ENCODE peak calls at places on chromosomes 11 and 22, in four cellular contexts. One of them, this sample, is unnamed.

GRCh38 chr11:115920087-115920461 is 415.9 kb upstream of the CADM1 start:
- DNase-seq in IMR-90: peak
- DNase-seq in SK-N-SH: no peak
- DNase-seq in fibroblast of lung: peak
- DNase-seq in this sample: no peak

GRCh38 chr11:72583616-72584292 is 90.5 kb downstream of the PDE2A start:
- DNase-seq in fibroblast of lung: no peak
- DNase-seq in IMR-90: no peak
- DNase-seq in SK-N-SH: no peak
- DNase-seq in this sample: no peak

GRCh38 chr11:102319544-102319943 is 2.3 kb downstream of the BIRC3 start:
- DNase-seq in IMR-90: no peak
- DNase-seq in SK-N-SH: no peak
- DNase-seq in fibroblast of lung: no peak
- DNase-seq in this sample: no peak

GRCh38 chr11:8292351-8292750 is 28.7 kb upstream of the LMO1 start:
- DNase-seq in SK-N-SH: no peak
- DNase-seq in IMR-90: no peak
- DNase-seq in fibroblast of lung: no peak
- DNase-seq in this sample: no peak

GRCh38 chr11:45238724-45239123 is 47.4 kb downstream of the SYT13 start:
- DNase-seq in IMR-90: peak
- DNase-seq in SK-N-SH: no peak
- DNase-seq in fibroblast of lung: peak
- DNase-seq in this sample: no peak

GRCh38 chr22:39148727-39149535 is 3.5 kb downstream of the CBX7 start:
- DNase-seq in SK-N-SH: peak
- DNase-seq in IMR-90: no peak
- DNase-seq in fibroblast of lung: no peak
- DNase-seq in this sample: peak

GRCh38 chr22:47194476-47195155 is 432.2 kb downstream of the TBC1D22A start:
- DNase-seq in fibroblast of lung: no peak
- DNase-seq in SK-N-SH: peak
- DNase-seq in IMR-90: no peak
- DNase-seq in this sample: peak

GRCh38 chr11:46557684-46558151 is 36.1 kb downstream of the AMBRA1 start:
- DNase-seq in SK-N-SH: no peak
- DNase-seq in fibroblast of lung: peak
- DNase-seq in IMR-90: peak
- DNase-seq in this sample: peak

GRCh38 chr11:520428-521178 is 13.6 kb upstream of the RNH1 start:
- DNase-seq in fibroblast of lung: no peak
- DNase-seq in IMR-90: no peak
- DNase-seq in SK-N-SH: no peak
- DNase-seq in this sample: no peak

DNA sequence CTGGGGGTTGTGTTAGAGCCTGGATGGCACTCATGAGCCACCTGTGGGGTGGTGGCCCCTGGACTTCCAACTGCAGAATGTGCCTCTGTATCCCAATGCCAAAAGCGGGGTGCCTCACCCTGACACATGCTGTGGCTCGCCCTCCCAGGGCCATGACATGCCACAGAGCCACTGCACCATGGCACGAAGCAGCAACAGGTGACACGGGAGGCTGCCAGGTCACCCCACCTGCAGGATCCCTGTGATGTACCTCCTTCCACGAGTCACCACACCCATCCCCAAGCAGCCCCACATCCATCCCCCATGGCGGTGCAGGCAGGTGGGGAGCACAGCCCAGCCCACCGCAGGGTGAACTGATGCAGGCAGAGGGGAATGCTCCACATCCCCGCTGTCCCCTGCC is 14.8 kb downstream of the NECTIN1 start:
- DNase-seq in IMR-90: no peak
- DNase-seq in SK-N-SH: no peak
- DNase-seq in fibroblast of lung: no peak
- DNase-seq in this sample: no peak
- H3K9ac ChIP-seq in IMR-90: no peak
- H3K9ac ChIP-seq in SK-N-SH: no peak
- H3K9ac ChIP-seq in fibroblast of lung: no peak
- H3K9ac ChIP-seq in this sample: no peak

GRCh38 chr11:69308936-69309799 is 15.2 kb downstream of the MYEOV start:
- DNase-seq in SK-N-SH: peak
- DNase-seq in fibroblast of lung: no peak
- DNase-seq in IMR-90: no peak
- DNase-seq in this sample: peak

GRCh38 chr11:69310934-69311766 is 17.2 kb downstream of the MYEOV start:
- DNase-seq in IMR-90: no peak
- DNase-seq in fibroblast of lung: no peak
- DNase-seq in SK-N-SH: no peak
- DNase-seq in this sample: no peak

GRCh38 chr11:69308531-69308930 is 14.6 kb downstream of the MYEOV start:
- DNase-seq in SK-N-SH: no peak
- DNase-seq in fibroblast of lung: no peak
- DNase-seq in IMR-90: no peak
- DNase-seq in this sample: peak

GRCh38 chr11:69310351-69310750 is 16.4 kb downstream of the MYEOV start:
- DNase-seq in IMR-90: no peak
- DNase-seq in fibroblast of lung: no peak
- DNase-seq in SK-N-SH: no peak
- DNase-seq in this sample: no peak

GRCh38 chr11:69309800-69310280 is 15.9 kb downstream of the MYEOV start:
- DNase-seq in IMR-90: peak
- DNase-seq in fibroblast of lung: peak
- DNase-seq in SK-N-SH: peak
- DNase-seq in this sample: no peak
- H3K9ac ChIP-seq in IMR-90: no peak
- H3K9ac ChIP-seq in fibroblast of lung: no peak
- H3K9ac ChIP-seq in SK-N-SH: no peak
- H3K9ac ChIP-seq in this sample: no peak

DNA sequence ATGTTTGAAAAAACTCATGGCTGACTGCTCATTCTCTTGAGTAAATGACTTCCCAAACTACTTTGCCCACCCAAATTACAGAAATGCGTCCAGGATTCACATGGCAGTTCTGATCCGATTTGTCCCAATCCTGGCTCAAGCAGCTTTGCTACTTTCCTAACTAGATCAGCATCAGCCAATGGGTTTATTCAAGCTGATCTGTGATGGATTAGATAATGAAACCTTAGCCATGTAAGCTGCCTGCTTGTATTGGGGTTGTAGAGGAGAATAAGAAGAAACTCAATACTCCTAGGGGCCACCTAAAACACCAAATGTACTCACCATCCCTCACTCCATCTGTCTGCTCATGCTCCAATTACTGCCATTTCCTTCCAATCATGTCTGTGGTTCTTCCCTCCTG is 7.0 kb downstream of the RBFOX2 start:
- DNase-seq in IMR-90: no peak
- DNase-seq in fibroblast of lung: peak
- DNase-seq in SK-N-SH: no peak
- DNase-seq in this sample: no peak
- H3K9ac ChIP-seq in IMR-90: peak
- H3K9ac ChIP-seq in fibroblast of lung: no peak
- H3K9ac ChIP-seq in SK-N-SH: no peak
- H3K9ac ChIP-seq in this sample: no peak

DNA sequence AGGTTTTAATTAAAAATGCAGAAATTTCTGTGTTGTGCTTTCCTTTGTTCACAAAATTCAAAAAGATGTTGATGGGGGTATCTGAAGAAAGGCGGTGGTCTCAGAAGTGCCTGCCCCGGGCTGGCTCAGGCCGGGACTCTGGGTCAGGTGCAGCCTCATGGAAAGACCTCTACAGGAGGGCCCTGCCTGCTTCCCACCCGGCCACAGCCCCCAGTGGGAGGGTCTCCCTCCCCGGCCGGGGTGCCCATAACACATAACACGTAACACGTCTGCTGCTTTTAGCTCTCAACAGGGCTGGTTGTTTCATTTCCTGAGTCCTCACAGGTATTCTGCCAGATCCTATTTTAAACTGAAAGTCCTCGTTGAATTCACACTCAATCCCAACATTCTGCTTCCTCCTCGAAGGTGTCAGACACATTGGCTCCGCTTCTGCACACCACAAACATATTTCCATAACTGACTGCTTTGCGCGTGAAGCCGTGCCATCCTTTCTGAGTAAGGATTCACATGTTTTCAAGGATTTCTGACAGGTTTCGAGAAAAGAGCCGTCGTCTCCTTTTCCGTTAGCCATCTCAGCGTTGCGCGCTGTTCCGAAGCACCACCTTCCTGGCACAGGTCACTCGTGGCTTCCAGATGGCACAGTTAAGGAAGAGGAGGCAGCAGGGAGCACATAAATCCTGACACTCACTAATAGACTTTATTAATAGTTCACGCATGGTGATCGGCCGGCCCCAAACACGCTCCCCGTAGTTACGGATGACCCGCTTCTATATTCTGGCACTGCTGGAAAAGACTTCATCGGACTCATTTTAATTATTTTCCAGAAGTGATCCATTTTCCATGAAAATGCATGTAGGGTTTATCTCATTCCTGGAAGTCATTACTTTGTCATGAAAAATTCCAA is 569.3 kb downstream of the BRD1 start:
- DNase-seq in SK-N-SH: no peak
- DNase-seq in fibroblast of lung: no peak
- DNase-seq in IMR-90: no peak
- DNase-seq in this sample: peak
- H3K9ac ChIP-seq in SK-N-SH: no peak
- H3K9ac ChIP-seq in fibroblast of lung: no peak
- H3K9ac ChIP-seq in IMR-90: no peak
- H3K9ac ChIP-seq in this sample: no peak

GRCh38 chr22:41932353-41932752 is 5.7 kb upstream of the TNFRSF13C start:
- DNase-seq in fibroblast of lung: no peak
- DNase-seq in SK-N-SH: no peak
- DNase-seq in IMR-90: no peak
- DNase-seq in this sample: peak

GRCh38 chr22:41928416-41929157 is 2.0 kb upstream of the TNFRSF13C start:
- DNase-seq in IMR-90: no peak
- DNase-seq in fibroblast of lung: no peak
- DNase-seq in SK-N-SH: no peak
- DNase-seq in this sample: no peak

GRCh38 chr22:41927813-41928212 is 1.2 kb upstream of the TNFRSF13C start:
- DNase-seq in IMR-90: no peak
- DNase-seq in fibroblast of lung: no peak
- DNase-seq in SK-N-SH: no peak
- DNase-seq in this sample: no peak

GRCh38 chr22:41931701-41932269 is 5.2 kb upstream of the TNFRSF13C start:
- DNase-seq in fibroblast of lung: no peak
- DNase-seq in IMR-90: no peak
- DNase-seq in SK-N-SH: no peak
- DNase-seq in this sample: peak

DNA sequence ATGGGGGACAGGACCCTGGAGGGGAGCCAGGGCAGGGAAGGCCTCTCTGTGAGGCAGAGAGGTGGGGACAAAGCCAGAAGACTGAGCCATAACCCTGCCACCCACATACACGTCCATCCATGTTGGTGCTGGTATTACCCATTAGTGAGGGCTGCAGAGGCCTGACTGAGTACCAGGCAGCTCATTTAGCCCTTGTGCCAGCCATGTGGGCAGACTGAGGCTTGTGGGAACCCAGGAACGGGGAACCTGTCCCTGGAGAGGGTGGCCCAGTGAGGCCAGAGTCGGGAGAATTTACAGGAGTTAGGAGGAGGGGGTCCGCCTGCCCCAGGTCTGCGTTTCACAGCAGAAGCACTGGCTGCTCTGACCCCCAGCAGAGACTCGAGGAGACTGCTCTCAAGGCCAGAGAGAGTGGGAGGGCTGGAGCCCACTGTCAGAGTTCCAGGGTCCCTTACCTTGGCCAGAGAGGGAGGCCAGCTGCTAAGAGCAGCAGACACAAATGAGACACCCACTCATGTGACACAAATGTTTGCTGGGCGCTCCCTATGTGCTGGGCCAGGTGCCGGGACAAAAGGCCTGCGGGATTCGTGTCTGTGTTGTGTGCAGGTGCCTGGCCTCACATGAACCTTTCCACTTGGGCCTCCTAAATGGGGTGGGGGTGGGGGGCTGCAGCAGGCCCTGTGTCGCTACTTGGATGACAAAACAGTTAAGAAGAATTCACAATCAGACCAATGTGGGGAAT is 2.7 kb upstream of the TNFRSF13C start:
- DNase-seq in fibroblast of lung: no peak
- DNase-seq in IMR-90: no peak
- DNase-seq in SK-N-SH: no peak
- DNase-seq in this sample: peak
- H3K9ac ChIP-seq in fibroblast of lung: no peak
- H3K9ac ChIP-seq in IMR-90: no peak
- H3K9ac ChIP-seq in SK-N-SH: no peak
- H3K9ac ChIP-seq in this sample: no peak

GRCh38 chr22:36433318-36434231 is 45.8 kb upstream of the MYH9 start:
- DNase-seq in SK-N-SH: peak
- DNase-seq in fibroblast of lung: no peak
- DNase-seq in IMR-90: no peak
- DNase-seq in this sample: peak
- H3K9ac ChIP-seq in SK-N-SH: no peak
- H3K9ac ChIP-seq in fibroblast of lung: no peak
- H3K9ac ChIP-seq in IMR-90: no peak
- H3K9ac ChIP-seq in this sample: no peak

GRCh38 chr11:128400382-128401203 is 186.8 kb downstream of the ETS1 start:
- DNase-seq in fibroblast of lung: peak
- DNase-seq in SK-N-SH: peak
- DNase-seq in IMR-90: peak
- DNase-seq in this sample: no peak

GRCh38 chr11:128409476-128409875 is 177.9 kb downstream of the ETS1 start:
- DNase-seq in fibroblast of lung: peak
- DNase-seq in SK-N-SH: no peak
- DNase-seq in IMR-90: peak
- DNase-seq in this sample: no peak

GRCh38 chr11:128407962-128408361 is 179.4 kb downstream of the ETS1 start:
- DNase-seq in fibroblast of lung: peak
- DNase-seq in SK-N-SH: no peak
- DNase-seq in IMR-90: peak
- DNase-seq in this sample: no peak

GRCh38 chr11:128406365-128406706 is 181.0 kb downstream of the ETS1 start:
- DNase-seq in SK-N-SH: no peak
- DNase-seq in fibroblast of lung: no peak
- DNase-seq in IMR-90: no peak
- DNase-seq in this sample: peak

GRCh38 chr11:128405693-128406364 is 181.5 kb downstream of the ETS1 start:
- DNase-seq in SK-N-SH: no peak
- DNase-seq in fibroblast of lung: no peak
- DNase-seq in IMR-90: no peak
- DNase-seq in this sample: no peak
- H3K9ac ChIP-seq in SK-N-SH: no peak
- H3K9ac ChIP-seq in fibroblast of lung: no peak
- H3K9ac ChIP-seq in IMR-90: no peak
- H3K9ac ChIP-seq in this sample: no peak

DNA sequence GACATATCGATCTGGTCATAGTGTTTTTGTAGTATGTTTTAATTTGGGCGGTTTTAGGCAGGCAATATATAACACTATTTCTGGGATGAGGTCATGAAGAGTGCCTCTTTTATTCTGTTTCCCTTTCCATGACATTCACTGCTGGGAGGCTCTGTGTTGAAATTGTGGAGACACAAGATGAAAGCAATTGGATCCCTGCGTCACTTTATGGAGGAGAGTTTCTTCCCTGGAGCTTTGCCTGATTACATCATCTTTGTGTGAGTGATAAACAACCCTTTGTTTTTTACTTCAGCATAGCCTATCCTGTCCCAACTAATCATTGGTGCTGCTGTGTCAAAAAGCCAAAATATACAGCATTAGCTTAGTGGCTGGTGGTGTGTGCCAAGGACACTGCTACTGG is 48.6 kb downstream of the PARVG start:
- DNase-seq in fibroblast of lung: no peak
- DNase-seq in IMR-90: no peak
- DNase-seq in SK-N-SH: no peak
- DNase-seq in this sample: no peak
- H3K9ac ChIP-seq in fibroblast of lung: no peak
- H3K9ac ChIP-seq in IMR-90: no peak
- H3K9ac ChIP-seq in SK-N-SH: no peak
- H3K9ac ChIP-seq in this sample: no peak